ENCODE peak calls at places on chromosomes 12 and 14, in nine cellular contexts. V is anterior cingulate cortex; C is NCI-H1417; X is activated B cell treated with CpG ODN at 0.5 μM for 24 hours; S is hypothalamus; M is psoas muscle; A is B cell; I is effector CD4-positive, alpha-beta T cell; K is hepatic stellate cell. W is an unnamed sample.

GRCh38 chr12:43285248-43285647 is 266.8 kb downstream of the ADAMTS20 start:
- DNase-seq in A (no peak), X (no peak), S (no peak), C (no peak), M (no peak), I (no peak), V (no peak), K (peak), W (peak)

GRCh38 chr14:52068741-52069616 is at the start of gene NID2:
- DNase-seq in A (peak), X (peak), V (peak), M (peak), C (peak), I (peak), S (peak), K (peak), W (peak)

GRCh38 chr14:97379091-97379531 is 581.9 kb downstream of the VRK1 start:
- DNase-seq in S (no peak), K (no peak), M (no peak), I (no peak), C (no peak), A (no peak), V (no peak), X (no peak), W (no peak)

GRCh38 chr12:117524806-117525205 is 163.4 kb upstream of the NOS1 start:
- DNase-seq in C (no peak), I (no peak), K (no peak), X (no peak), A (no peak), S (no peak), V (no peak), M (no peak), W (no peak)

GRCh38 chr14:32201816-32202467 is at the start of gene RNU6-7:
- DNase-seq in C (peak), I (peak), K (no peak), M (peak), A (peak), S (no peak), V (no peak), X (no peak), W (peak)

GRCh38 chr14:67428501-67429031 is 16.6 kb upstream of the PLEK2 start:
- DNase-seq in M (no peak), X (no peak), K (no peak), V (no peak), A (no peak), C (no peak), I (no peak), S (no peak), W (peak)

GRCh38 chr14:102736956-102737355 is 40.3 kb upstream of the TRAF3 start:
- DNase-seq in V (no peak), I (no peak), C (no peak), X (no peak), S (no peak), M (no peak), A (no peak), K (no peak), W (no peak)

GRCh38 chr12:120690083-120690450 is 3.1 kb downstream of the MLEC start:
- DNase-seq in I (no peak), A (no peak), M (no peak), V (no peak), C (no peak), K (no peak), X (no peak), S (no peak), W (no peak)

GRCh38 chr12:114368685-114369084 is 37.3 kb downstream of the TBX5 start:
- DNase-seq in X (no peak), S (no peak), I (no peak), V (no peak), M (peak), A (no peak), C (no peak), K (no peak), W (no peak)

GRCh38 chr12:65106948-65107347 is 14.2 kb downstream of the WIF1 start:
- DNase-seq in K (no peak), C (peak), M (no peak), A (no peak), V (no peak), I (no peak), X (no peak), S (no peak), W (no peak)

GRCh38 chr12:1579626-1580025 is 14.8 kb downstream of the FBXL14 start:
- DNase-seq in M (no peak), X (no peak), K (peak), C (no peak), A (no peak), I (no peak), V (no peak), S (no peak), W (peak)

GRCh38 chr12:46304080-46304479 is 35.2 kb upstream of the SLC38A1 start:
- DNase-seq in S (no peak), C (no peak), M (no peak), X (no peak), A (no peak), K (no peak), I (no peak), V (no peak), W (no peak)

GRCh38 chr12:7075931-7076330 is 15.4 kb downstream of the C1S start:
- DNase-seq in K (no peak), M (no peak), C (no peak), I (no peak), S (no peak), A (no peak), X (no peak), V (no peak), W (no peak)

GRCh38 chr14:59244581-59244980 is 56.1 kb downstream of the DAAM1 start:
- DNase-seq in S (no peak), M (no peak), V (no peak), K (no peak), X (no peak), A (no peak), C (peak), I (no peak), W (no peak)

GRCh38 chr12:64452559-64453329 is 824 bp downstream of the TBK1 start:
- DNase-seq in M (no peak), K (peak), V (no peak), I (no peak), S (no peak), C (peak), X (no peak), A (peak), W (peak)

GRCh38 chr12:127509066-127509778 is 757.7 kb upstream of the TMEM132C start:
- DNase-seq in K (peak), M (no peak), V (no peak), S (no peak), A (no peak), C (no peak), X (no peak), I (no peak), W (peak)

GRCh38 chr14:80954771-80955299 is 586 bp upstream of the TSHR start:
- DNase-seq in S (peak), M (peak), K (peak), C (peak), V (peak), A (peak), I (peak), X (peak), W (peak)

GRCh38 chr12:113403435-113404415 is at the start of gene SDS:
- DNase-seq in K (no peak), S (peak), M (no peak), X (no peak), V (peak), A (no peak), I (no peak), C (no peak), W (peak)

GRCh38 chr14:68589447-68590232 is 203.2 kb downstream of the ZFP36L1 start:
- DNase-seq in M (peak), X (no peak), V (no peak), K (peak), I (no peak), S (no peak), A (no peak), C (no peak), W (no peak)

GRCh38 chr12:46959484-46959883 is 119.9 kb upstream of the PCED1B start:
- DNase-seq in A (no peak), X (no peak), C (no peak), K (peak), M (no peak), S (no peak), I (no peak), V (no peak), W (peak)

W was measured in astrocyte.